ENCODE peak calls at places on chromosomes 12 and 14, in ten cellular contexts. F is T-helper 2 cell treated with Interferon-gamma antibody and Interleukin-4, amounts not matched to agents 5 μg/mL and 100 μg/mL, for 36 hours; K is neural crest cell; Z is HAP-1; G is Daoy; W is NCI-H510A treated with DMSO at 0.1 percent for 48 hours; S is activated naive CD8-positive, alpha-beta T cell treated with anti-CD3 and anti-CD28 coated beads for 36 hours; R is adrenal gland; E is activated T-cell treated with anti-CD3 and anti-CD28 coated beads for 48 hours; N is NCI-H146. M is an unnamed sample.

GRCh38 chr14:90632868-90633267 is 183.4 kb downstream of the TTC7B start:
- DNase-seq in K (no peak), N (no peak), Z (no peak), W (no peak), S (no peak), R (no peak), E (no peak), F (no peak), G (no peak), M (no peak)

GRCh38 chr14:93316716-93317115 is 16.1 kb downstream of the BTBD7 start:
- DNase-seq in R (no peak), K (no peak), S (no peak), E (no peak), Z (no peak), N (no peak), F (no peak), W (no peak), G (peak; percentile 19), M (no peak)

GRCh38 chr12:27048822-27049752 is 26.7 kb downstream of the MED21 start:
- DNase-seq in G (peak; percentile 61), W (no peak), E (no peak), R (no peak), S (no peak), K (no peak), N (no peak), Z (no peak), F (no peak), M (no peak)

GRCh38 chr14:55832122-55832911 is 252.3 kb downstream of the KTN1 start:
- DNase-seq in R (no peak), N (peak; percentile 1), W (no peak), S (no peak), K (no peak), F (no peak), Z (no peak), E (no peak), G (peak; percentile 11), M (no peak)

GRCh38 chr12:3266638-3267037 is 189.5 kb downstream of the TSPAN9 start:
- DNase-seq in Z (no peak), F (no peak), S (no peak), W (no peak), K (no peak), G (no peak), R (no peak), E (no peak), N (no peak), M (no peak)

GRCh38 chr14:94000986-94001385 is 3.9 kb downstream of the CCDC197 start:
- DNase-seq in G (no peak), S (no peak), F (no peak), K (no peak), N (no peak), W (no peak), Z (no peak), E (no peak), R (no peak), M (no peak)

GRCh38 chr12:1913377-1914115 is 4.9 kb downstream of the CACNA2D4 start:
- DNase-seq in G (no peak), S (no peak), R (peak; percentile 5), K (no peak), F (peak; percentile 2), W (no peak), E (no peak), Z (peak; percentile 7), N (no peak), M (no peak)

GRCh38 chr14:56490379-56490778 is 89.2 kb upstream of the TMEM260 start:
- DNase-seq in F (no peak), R (no peak), G (no peak), N (peak; percentile 42), W (peak; percentile 61), K (no peak), S (no peak), E (no peak), Z (no peak), M (no peak)

GRCh38 chr14:81224222-81224621 is 3.5 kb upstream of the GTF2A1 start:
- DNase-seq in R (no peak), N (no peak), K (no peak), W (no peak), G (no peak), F (no peak), Z (no peak), E (no peak), S (no peak), M (no peak)

GRCh38 chr14:104590240-104590965 is 10.8 kb downstream of the C14orf180 start:
- DNase-seq in N (no peak), E (no peak), R (no peak), G (no peak), W (no peak), S (no peak), K (no peak), F (no peak), Z (no peak), M (no peak)

GRCh38 chr12:50221228-50222008 is 54.2 kb upstream of the CERS5 start:
- DNase-seq in S (no peak), F (no peak), G (peak; percentile 70), E (no peak), K (peak; percentile 3), R (no peak), N (peak; percentile 68), W (peak; percentile 65), Z (peak; percentile 62), M (no peak)

GRCh38 chr14:97246648-97247047 is 449.5 kb downstream of the VRK1 start:
- DNase-seq in G (no peak), W (no peak), S (no peak), Z (no peak), E (no peak), N (no peak), F (no peak), R (no peak), K (no peak), M (no peak)

GRCh38 chr14:33996450-33996849 is 45.6 kb upstream of the EGLN3 start:
- DNase-seq in F (no peak), E (no peak), R (no peak), Z (no peak), S (no peak), K (no peak), N (no peak), G (no peak), W (peak; percentile 22), M (no peak)

GRCh38 chr12:56676851-56677601 is 11.1 kb downstream of the PTGES3 start:
- DNase-seq in G (no peak), R (no peak), N (no peak), W (no peak), K (no peak), E (no peak), S (no peak), F (no peak), Z (no peak), M (peak; percentile 28)

GRCh38 chr12:106657499-106657898 is 74.7 kb downstream of the RFX4 start:
- DNase-seq in R (no peak), G (no peak), S (no peak), N (no peak), E (no peak), Z (no peak), W (no peak), F (no peak), K (no peak), M (no peak)

GRCh38 chr12:97404549-97404948 is 58.1 kb upstream of the RMST start:
- DNase-seq in S (no peak), N (peak; percentile 61), E (no peak), W (peak; percentile 75), F (no peak), G (peak; percentile 51), Z (peak; percentile 60), R (no peak), K (peak; percentile 54), M (no peak)

GRCh38 chr12:110367209-110367864 is 36.2 kb downstream of the ANAPC7 start:
- DNase-seq in E (no peak), F (no peak), N (no peak), R (peak; percentile 61), Z (no peak), S (no peak), G (no peak), K (no peak), W (no peak), M (no peak)

GRCh38 chr12:28781671-28782652 is 367.1 kb upstream of the FAR2 start:
- DNase-seq in N (no peak), K (no peak), F (no peak), E (no peak), Z (no peak), S (no peak), W (no peak), R (no peak), G (peak; percentile 21), M (no peak)

GRCh38 chr12:11661491-11662085 is 12.1 kb downstream of the ETV6 start:
- DNase-seq in F (no peak), R (no peak), S (no peak), Z (no peak), E (no peak), G (no peak), N (no peak), K (no peak), W (no peak), M (no peak)

GRCh38 chr12:87290505-87290904 is 738.7 kb downstream of the C12orf50 start:
- DNase-seq in R (no peak), G (no peak), K (no peak), F (no peak), N (no peak), W (no peak), E (no peak), S (no peak), Z (no peak), M (no peak)

GRCh38 chr12:103734847-103735246 is 106.2 kb downstream of the NT5DC3 start:
- DNase-seq in W (no peak), E (no peak), R (no peak), F (no peak), N (no peak), G (no peak), S (no peak), K (no peak), Z (no peak), M (no peak)

GRCh38 chr12:59087077-59087673 is 166.9 kb upstream of the LRIG3 start:
- DNase-seq in G (no peak), F (no peak), N (peak; percentile 24), E (no peak), S (no peak), K (no peak), Z (no peak), W (no peak), R (no peak), M (no peak)

GRCh38 chr12:120905856-120906384 is 1.8 kb upstream of the SPPL3 start:
- DNase-seq in F (no peak), E (no peak), Z (no peak), K (no peak), G (no peak), N (no peak), W (no peak), R (no peak), S (no peak), M (no peak)

GRCh38 chr14:73221945-73222344 is 15.4 kb upstream of the PAPLN start:
- DNase-seq in N (no peak), G (no peak), S (no peak), Z (no peak), K (no peak), F (no peak), W (no peak), E (no peak), R (no peak), M (no peak)

GRCh38 chr12:108905725-108906124 is 25.8 kb downstream of the DAO start:
- DNase-seq in E (no peak), N (no peak), G (no peak), Z (no peak), F (no peak), K (no peak), S (no peak), R (no peak), W (no peak), M (no peak)

GRCh38 chr14:75141967-75142366 is 15.1 kb upstream of the NEK9 start:
- DNase-seq in N (no peak), S (no peak), F (no peak), G (peak; percentile 8), Z (no peak), R (no peak), E (no peak), W (no peak), K (no peak), M (no peak)

GRCh38 chr14:104293231-104293841 is 154.9 kb downstream of the KIF26A start:
- DNase-seq in S (no peak), R (no peak), N (no peak), Z (no peak), K (no peak), W (no peak), F (no peak), G (no peak), E (no peak), M (peak; percentile 28)

GRCh38 chr12:110822821-110823415 is 23.9 kb upstream of the CCDC63 start:
- DNase-seq in W (no peak), F (no peak), N (no peak), E (no peak), K (no peak), R (no peak), S (no peak), G (no peak), Z (no peak), M (no peak)